ENCODE peak calls at places on chromosome 1, in five cellular contexts. One of them, this sample, is unnamed.

GRCh38 chr1:230806552-230806951 is 59.4 kb downstream of the CAPN9 start:
- DNase-seq in cardiac muscle cell: no peak
- DNase-seq in body of pancreas: no peak
- DNase-seq in choroid plexus epithelial cell: no peak
- DNase-seq in astrocyte of the cerebellum: no peak
- DNase-seq in this sample: no peak

GRCh38 chr1:191588905-191589304 is 569.4 kb upstream of the RGS18 start:
- DNase-seq in cardiac muscle cell: no peak
- DNase-seq in body of pancreas: no peak
- DNase-seq in choroid plexus epithelial cell: no peak
- DNase-seq in astrocyte of the cerebellum: no peak
- DNase-seq in this sample: no peak

GRCh38 chr1:198734323-198735008 is 95.6 kb downstream of the PTPRC start:
- DNase-seq in cardiac muscle cell: no peak
- DNase-seq in body of pancreas: no peak
- DNase-seq in choroid plexus epithelial cell: peak; percentile 15
- DNase-seq in astrocyte of the cerebellum: no peak
- DNase-seq in this sample: no peak

GRCh38 chr1:229582011-229582694 is 23.6 kb upstream of the ABCB10 start:
- DNase-seq in cardiac muscle cell: peak; percentile 22
- DNase-seq in body of pancreas: peak; percentile 58
- DNase-seq in choroid plexus epithelial cell: peak; percentile 75
- DNase-seq in astrocyte of the cerebellum: no peak
- DNase-seq in this sample: no peak

GRCh38 chr1:237293804-237294203 is 251.8 kb downstream of the RYR2 start:
- DNase-seq in cardiac muscle cell: no peak
- DNase-seq in body of pancreas: no peak
- DNase-seq in choroid plexus epithelial cell: no peak
- DNase-seq in astrocyte of the cerebellum: no peak
- DNase-seq in this sample: no peak

GRCh38 chr1:168065511-168065910 is 71.2 kb downstream of the GPR161 start:
- DNase-seq in cardiac muscle cell: peak; percentile 42
- DNase-seq in body of pancreas: no peak
- DNase-seq in choroid plexus epithelial cell: peak; percentile 43
- DNase-seq in astrocyte of the cerebellum: no peak
- DNase-seq in this sample: peak; percentile 17

GRCh38 chr1:176604461-176604860 is 141.5 kb downstream of the PAPPA2 start:
- DNase-seq in cardiac muscle cell: no peak
- DNase-seq in body of pancreas: no peak
- DNase-seq in choroid plexus epithelial cell: no peak
- DNase-seq in astrocyte of the cerebellum: no peak
- DNase-seq in this sample: peak; percentile 3

GRCh38 chr1:44112486-44112885 is 6.1 kb upstream of the KLF17 start:
- DNase-seq in cardiac muscle cell: peak; percentile 31
- DNase-seq in body of pancreas: no peak
- DNase-seq in choroid plexus epithelial cell: no peak
- DNase-seq in astrocyte of the cerebellum: no peak
- DNase-seq in this sample: no peak

GRCh38 chr1:171245458-171246064 is 2.7 kb upstream of the FMO1 start:
- DNase-seq in cardiac muscle cell: peak; percentile 59
- DNase-seq in body of pancreas: peak; percentile 54
- DNase-seq in choroid plexus epithelial cell: peak; percentile 72
- DNase-seq in astrocyte of the cerebellum: no peak
- DNase-seq in this sample: peak; percentile 42

GRCh38 chr1:155729031-155729898 is 40.4 kb downstream of the DAP3 start:
- DNase-seq in cardiac muscle cell: peak; percentile 81
- DNase-seq in body of pancreas: peak; percentile 65
- DNase-seq in choroid plexus epithelial cell: peak; percentile 87
- DNase-seq in astrocyte of the cerebellum: peak; percentile 73
- DNase-seq in this sample: peak; percentile 74

GRCh38 chr1:77538956-77539509 is 143.4 kb downstream of the ZZZ3 start:
- DNase-seq in cardiac muscle cell: peak; percentile 85
- DNase-seq in body of pancreas: peak; percentile 17
- DNase-seq in choroid plexus epithelial cell: peak; percentile 92
- DNase-seq in astrocyte of the cerebellum: peak; percentile 72
- DNase-seq in this sample: peak; percentile 81

GRCh38 chr1:34538481-34538880 is 216.4 kb upstream of the GJB5 start:
- DNase-seq in cardiac muscle cell: no peak
- DNase-seq in body of pancreas: no peak
- DNase-seq in choroid plexus epithelial cell: no peak
- DNase-seq in astrocyte of the cerebellum: no peak
- DNase-seq in this sample: no peak

GRCh38 chr1:234980657-234981396 is 147.8 kb downstream of the TOMM20 start:
- DNase-seq in cardiac muscle cell: peak; percentile 98
- DNase-seq in body of pancreas: peak; percentile 67
- DNase-seq in choroid plexus epithelial cell: peak; percentile 99
- DNase-seq in astrocyte of the cerebellum: peak; percentile 92
- DNase-seq in this sample: peak; percentile 99

GRCh38 chr1:66275083-66275482 is 258.9 kb upstream of the SGIP1 start:
- DNase-seq in cardiac muscle cell: no peak
- DNase-seq in body of pancreas: no peak
- DNase-seq in choroid plexus epithelial cell: no peak
- DNase-seq in astrocyte of the cerebellum: no peak
- DNase-seq in this sample: no peak

DNA sequence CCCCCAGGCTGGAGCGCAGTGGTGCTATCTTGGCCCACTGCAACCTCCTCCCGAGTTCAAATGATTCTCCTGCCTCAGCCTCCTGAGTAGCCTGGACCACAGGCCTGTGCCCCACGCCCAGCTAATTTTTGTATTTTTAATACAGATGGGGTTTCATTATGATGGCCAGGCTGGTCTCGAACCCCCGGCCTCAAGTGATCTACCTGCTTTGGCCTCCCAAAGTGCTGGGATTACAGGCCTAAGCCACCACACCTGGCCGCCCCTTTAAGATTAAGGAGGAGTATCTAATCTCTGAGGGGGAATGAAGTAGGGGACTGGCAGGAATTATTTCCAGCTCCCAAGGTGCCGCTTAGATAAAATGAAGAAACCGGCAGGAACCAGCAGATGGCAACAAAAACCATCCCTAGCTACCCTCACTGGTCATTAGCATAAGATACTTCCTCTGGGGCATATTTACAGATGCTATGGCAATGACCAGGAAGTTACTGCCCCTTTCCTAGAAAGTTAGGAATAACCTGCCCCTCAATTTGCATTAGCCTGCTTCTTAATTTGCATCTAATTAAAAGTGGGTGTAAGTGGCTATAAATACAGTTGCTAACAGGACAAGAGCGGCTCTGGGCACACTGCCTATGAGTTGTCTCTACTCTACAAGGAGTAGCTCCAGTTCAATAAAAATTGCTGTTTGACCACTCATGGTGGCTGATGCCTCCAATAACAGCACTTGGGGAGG is 7.1 kb upstream of the NSUN4 start:
- DNase-seq in cardiac muscle cell: peak; percentile 48
- DNase-seq in body of pancreas: no peak
- DNase-seq in choroid plexus epithelial cell: peak; percentile 64
- DNase-seq in astrocyte of the cerebellum: no peak
- DNase-seq in this sample: peak; percentile 62
- TF ChIP-seq CTCF in cardiac muscle cell: peak; percentile 40
- TF ChIP-seq CTCF in body of pancreas: no peak
- TF ChIP-seq CTCF in choroid plexus epithelial cell: peak; percentile 56
- TF ChIP-seq CTCF in astrocyte of the cerebellum: peak; percentile 61
- TF ChIP-seq CTCF in this sample: peak; percentile 49

DNA sequence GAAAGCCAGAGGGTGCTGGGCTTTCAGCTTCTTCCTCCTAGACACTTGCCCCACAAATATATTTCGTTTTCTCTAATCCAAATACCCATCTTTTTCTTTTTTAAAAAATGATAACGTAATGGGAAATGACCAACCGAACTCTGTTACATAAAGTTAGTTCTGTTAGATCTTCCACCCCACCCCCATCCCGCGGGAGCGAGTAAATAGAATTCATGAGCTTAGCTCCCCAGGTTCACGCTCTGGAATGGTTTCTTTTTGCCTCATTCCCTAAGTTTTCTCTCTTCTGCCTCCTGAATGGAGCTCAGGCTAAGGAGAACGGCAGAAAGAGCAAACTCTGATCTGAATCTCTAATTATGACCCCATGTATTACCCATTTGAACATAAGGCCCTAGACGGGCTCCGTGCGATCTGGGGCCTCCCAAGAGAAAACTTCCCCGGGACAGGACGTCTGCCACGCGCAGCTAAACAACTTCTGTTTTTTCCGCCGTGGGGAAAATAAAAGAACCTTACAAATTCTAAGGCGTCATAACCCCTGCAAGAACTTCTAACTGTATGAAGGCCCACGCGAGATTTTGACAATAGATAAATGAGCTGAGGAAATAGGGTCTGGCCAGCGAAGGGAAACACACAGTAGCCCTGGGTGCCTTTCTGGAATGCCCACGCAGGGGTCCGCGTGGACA is 2.4 kb downstream of the TBX15 start:
- DNase-seq in cardiac muscle cell: no peak
- DNase-seq in body of pancreas: no peak
- DNase-seq in choroid plexus epithelial cell: peak; percentile 56
- DNase-seq in astrocyte of the cerebellum: no peak
- DNase-seq in this sample: no peak
- H3K4me3 ChIP-seq in cardiac muscle cell: no peak overlapping the region
- H3K4me3 ChIP-seq in body of pancreas: no peak overlapping the region
- H3K4me3 ChIP-seq in choroid plexus epithelial cell: peak overlapping the region; percentile 89
- H3K4me3 ChIP-seq in astrocyte of the cerebellum: peak overlapping the region; percentile 39
- H3K4me3 ChIP-seq in this sample: no peak overlapping the region

DNA sequence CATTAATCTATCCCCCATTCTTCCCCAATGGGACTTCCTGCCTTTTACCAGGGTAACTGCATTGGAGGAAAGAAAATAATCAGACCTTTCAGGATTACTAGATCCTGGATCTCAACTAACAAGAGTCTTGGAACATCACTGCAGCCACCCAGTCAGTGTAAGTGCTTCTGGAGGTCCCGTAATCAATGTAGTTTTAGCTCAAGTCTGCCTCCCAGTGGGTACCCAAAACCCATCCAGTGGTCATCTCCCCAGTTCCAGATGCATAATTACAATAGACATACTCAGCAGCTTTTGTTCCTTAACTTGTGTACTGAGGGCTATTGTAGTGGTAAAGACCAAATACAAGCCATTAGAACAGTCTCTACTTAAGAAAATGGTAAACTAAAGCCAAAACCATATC is 319.1 kb downstream of the GPATCH2 start:
- DNase-seq in cardiac muscle cell: peak; percentile 44
- DNase-seq in body of pancreas: peak; percentile 9
- DNase-seq in choroid plexus epithelial cell: peak; percentile 65
- DNase-seq in astrocyte of the cerebellum: no peak
- DNase-seq in this sample: no peak
- TF ChIP-seq CTCF in cardiac muscle cell: peak; percentile 34
- TF ChIP-seq CTCF in body of pancreas: no peak
- TF ChIP-seq CTCF in choroid plexus epithelial cell: peak; percentile 71
- TF ChIP-seq CTCF in astrocyte of the cerebellum: peak; percentile 34
- TF ChIP-seq CTCF in this sample: no peak

GRCh38 chr1:187396226-187396625 is 567.5 kb downstream of the PLA2G4A start:
- DNase-seq in cardiac muscle cell: peak; percentile 55
- DNase-seq in body of pancreas: no peak
- DNase-seq in choroid plexus epithelial cell: peak; percentile 20
- DNase-seq in astrocyte of the cerebellum: peak; percentile 28
- DNase-seq in this sample: peak; percentile 16
- H3K4me3 ChIP-seq in cardiac muscle cell: no peak overlapping the region
- H3K4me3 ChIP-seq in body of pancreas: no peak overlapping the region
- H3K4me3 ChIP-seq in choroid plexus epithelial cell: no peak overlapping the region
- H3K4me3 ChIP-seq in astrocyte of the cerebellum: no peak overlapping the region
- H3K4me3 ChIP-seq in this sample: no peak overlapping the region

GRCh38 chr1:60129916-60130315 is 56.3 kb upstream of the C1orf87 start:
- DNase-seq in cardiac muscle cell: peak; percentile 6
- DNase-seq in body of pancreas: no peak
- DNase-seq in choroid plexus epithelial cell: peak; percentile 36
- DNase-seq in astrocyte of the cerebellum: no peak
- DNase-seq in this sample: no peak
- TF ChIP-seq CTCF in cardiac muscle cell: no peak
- TF ChIP-seq CTCF in body of pancreas: no peak
- TF ChIP-seq CTCF in choroid plexus epithelial cell: peak; percentile 25
- TF ChIP-seq CTCF in astrocyte of the cerebellum: peak; percentile 10
- TF ChIP-seq CTCF in this sample: peak; percentile 10

This sample was measured in fibroblast of villous mesenchyme.